ENCODE peak calls at places on chromosomes 7 and 10, in nine cellular contexts. One of them, this sample, is unnamed.

GRCh38 chr7:50981743-50982142 is 199.0 kb upstream of the GRB10 start:
- DNase-seq in B cell: no peak
- DNase-seq in EH: no peak
- DNase-seq in activated T-helper 1 cell treated with anti-CD3 and anti-CD28 coated beads, Interleukin-12 subunit alpha, Interleukin-12 subunit beta, Interleukin-2, Interleukin-4 antibody, amounts not matched to agents 30 ng/mL and 10 ng/mL and 1 ng/mL, durations not matched to agents 14 hours and 24 hours and 36 hours: no peak
- DNase-seq in M059J: no peak
- DNase-seq in stimulated activated naive B cell treated with anti-CD40 and anti-IgM and Interleukin-4, amounts not matched to agents 10 μg/mL and 1 μg/mL and 100 μg/mL, for 72 hours: no peak
- DNase-seq in kidney: no peak
- DNase-seq in naive thymus-derived CD8-positive, alpha-beta T cell: no peak
- DNase-seq in AG04449: no peak
- DNase-seq in this sample: no peak

GRCh38 chr10:92559051-92559450 is 14.8 kb downstream of the IDE start:
- DNase-seq in activated T-helper 1 cell treated with anti-CD3 and anti-CD28 coated beads, Interleukin-12 subunit alpha, Interleukin-12 subunit beta, Interleukin-2, Interleukin-4 antibody, amounts not matched to agents 30 ng/mL and 10 ng/mL and 1 ng/mL, durations not matched to agents 14 hours and 24 hours and 36 hours: no peak
- DNase-seq in B cell: no peak
- DNase-seq in naive thymus-derived CD8-positive, alpha-beta T cell: no peak
- DNase-seq in stimulated activated naive B cell treated with anti-CD40 and anti-IgM and Interleukin-4, amounts not matched to agents 10 μg/mL and 1 μg/mL and 100 μg/mL, for 72 hours: no peak
- DNase-seq in M059J: no peak
- DNase-seq in EH: no peak
- DNase-seq in kidney: no peak
- DNase-seq in AG04449: no peak
- DNase-seq in this sample: no peak

GRCh38 chr7:157432541-157432956 is 95.7 kb downstream of the DNAJB6 start:
- DNase-seq in B cell: no peak
- DNase-seq in stimulated activated naive B cell treated with anti-CD40 and anti-IgM and Interleukin-4, amounts not matched to agents 10 μg/mL and 1 μg/mL and 100 μg/mL, for 72 hours: no peak
- DNase-seq in EH: peak
- DNase-seq in M059J: peak
- DNase-seq in kidney: peak
- DNase-seq in activated T-helper 1 cell treated with anti-CD3 and anti-CD28 coated beads, Interleukin-12 subunit alpha, Interleukin-12 subunit beta, Interleukin-2, Interleukin-4 antibody, amounts not matched to agents 30 ng/mL and 10 ng/mL and 1 ng/mL, durations not matched to agents 14 hours and 24 hours and 36 hours: no peak
- DNase-seq in AG04449: no peak
- DNase-seq in naive thymus-derived CD8-positive, alpha-beta T cell: no peak
- DNase-seq in this sample: no peak

GRCh38 chr7:150435390-150436073 is 14.9 kb upstream of the GIMAP8 start:
- DNase-seq in EH: no peak
- DNase-seq in M059J: no peak
- DNase-seq in stimulated activated naive B cell treated with anti-CD40 and anti-IgM and Interleukin-4, amounts not matched to agents 10 μg/mL and 1 μg/mL and 100 μg/mL, for 72 hours: peak
- DNase-seq in naive thymus-derived CD8-positive, alpha-beta T cell: no peak
- DNase-seq in kidney: no peak
- DNase-seq in AG04449: no peak
- DNase-seq in B cell: peak
- DNase-seq in activated T-helper 1 cell treated with anti-CD3 and anti-CD28 coated beads, Interleukin-12 subunit alpha, Interleukin-12 subunit beta, Interleukin-2, Interleukin-4 antibody, amounts not matched to agents 30 ng/mL and 10 ng/mL and 1 ng/mL, durations not matched to agents 14 hours and 24 hours and 36 hours: no peak
- DNase-seq in this sample: peak

GRCh38 chr10:62046522-62047239 is 145.2 kb downstream of the ARID5B start:
- DNase-seq in naive thymus-derived CD8-positive, alpha-beta T cell: no peak
- DNase-seq in activated T-helper 1 cell treated with anti-CD3 and anti-CD28 coated beads, Interleukin-12 subunit alpha, Interleukin-12 subunit beta, Interleukin-2, Interleukin-4 antibody, amounts not matched to agents 30 ng/mL and 10 ng/mL and 1 ng/mL, durations not matched to agents 14 hours and 24 hours and 36 hours: no peak
- DNase-seq in M059J: peak
- DNase-seq in AG04449: no peak
- DNase-seq in EH: peak
- DNase-seq in stimulated activated naive B cell treated with anti-CD40 and anti-IgM and Interleukin-4, amounts not matched to agents 10 μg/mL and 1 μg/mL and 100 μg/mL, for 72 hours: peak
- DNase-seq in kidney: no peak
- DNase-seq in B cell: no peak
- DNase-seq in this sample: peak

GRCh38 chr7:108137993-108138392 is 7.8 kb upstream of the LAMB4 start:
- DNase-seq in M059J: no peak
- DNase-seq in kidney: no peak
- DNase-seq in stimulated activated naive B cell treated with anti-CD40 and anti-IgM and Interleukin-4, amounts not matched to agents 10 μg/mL and 1 μg/mL and 100 μg/mL, for 72 hours: no peak
- DNase-seq in AG04449: no peak
- DNase-seq in naive thymus-derived CD8-positive, alpha-beta T cell: no peak
- DNase-seq in activated T-helper 1 cell treated with anti-CD3 and anti-CD28 coated beads, Interleukin-12 subunit alpha, Interleukin-12 subunit beta, Interleukin-2, Interleukin-4 antibody, amounts not matched to agents 30 ng/mL and 10 ng/mL and 1 ng/mL, durations not matched to agents 14 hours and 24 hours and 36 hours: no peak
- DNase-seq in B cell: no peak
- DNase-seq in EH: no peak
- DNase-seq in this sample: no peak

GRCh38 chr10:45005284-45005683 is 4.6 kb downstream of the ZNF22 start:
- DNase-seq in B cell: no peak
- DNase-seq in kidney: no peak
- DNase-seq in activated T-helper 1 cell treated with anti-CD3 and anti-CD28 coated beads, Interleukin-12 subunit alpha, Interleukin-12 subunit beta, Interleukin-2, Interleukin-4 antibody, amounts not matched to agents 30 ng/mL and 10 ng/mL and 1 ng/mL, durations not matched to agents 14 hours and 24 hours and 36 hours: no peak
- DNase-seq in AG04449: no peak
- DNase-seq in M059J: no peak
- DNase-seq in naive thymus-derived CD8-positive, alpha-beta T cell: no peak
- DNase-seq in EH: no peak
- DNase-seq in stimulated activated naive B cell treated with anti-CD40 and anti-IgM and Interleukin-4, amounts not matched to agents 10 μg/mL and 1 μg/mL and 100 μg/mL, for 72 hours: no peak
- DNase-seq in this sample: no peak

GRCh38 chr7:148437043-148437442 is 153.5 kb upstream of the C7orf33 start:
- DNase-seq in stimulated activated naive B cell treated with anti-CD40 and anti-IgM and Interleukin-4, amounts not matched to agents 10 μg/mL and 1 μg/mL and 100 μg/mL, for 72 hours: no peak
- DNase-seq in activated T-helper 1 cell treated with anti-CD3 and anti-CD28 coated beads, Interleukin-12 subunit alpha, Interleukin-12 subunit beta, Interleukin-2, Interleukin-4 antibody, amounts not matched to agents 30 ng/mL and 10 ng/mL and 1 ng/mL, durations not matched to agents 14 hours and 24 hours and 36 hours: no peak
- DNase-seq in naive thymus-derived CD8-positive, alpha-beta T cell: no peak
- DNase-seq in M059J: no peak
- DNase-seq in kidney: no peak
- DNase-seq in AG04449: no peak
- DNase-seq in B cell: no peak
- DNase-seq in EH: no peak
- DNase-seq in this sample: no peak

GRCh38 chr10:61128196-61128595 is 184.2 kb upstream of the RHOBTB1 start:
- DNase-seq in M059J: no peak
- DNase-seq in activated T-helper 1 cell treated with anti-CD3 and anti-CD28 coated beads, Interleukin-12 subunit alpha, Interleukin-12 subunit beta, Interleukin-2, Interleukin-4 antibody, amounts not matched to agents 30 ng/mL and 10 ng/mL and 1 ng/mL, durations not matched to agents 14 hours and 24 hours and 36 hours: no peak
- DNase-seq in EH: no peak
- DNase-seq in kidney: no peak
- DNase-seq in stimulated activated naive B cell treated with anti-CD40 and anti-IgM and Interleukin-4, amounts not matched to agents 10 μg/mL and 1 μg/mL and 100 μg/mL, for 72 hours: no peak
- DNase-seq in AG04449: no peak
- DNase-seq in naive thymus-derived CD8-positive, alpha-beta T cell: no peak
- DNase-seq in B cell: no peak
- DNase-seq in this sample: no peak

GRCh38 chr7:129969881-129970446 is 17.2 kb upstream of the UBE2H start:
- DNase-seq in AG04449: no peak
- DNase-seq in stimulated activated naive B cell treated with anti-CD40 and anti-IgM and Interleukin-4, amounts not matched to agents 10 μg/mL and 1 μg/mL and 100 μg/mL, for 72 hours: no peak
- DNase-seq in B cell: no peak
- DNase-seq in EH: peak
- DNase-seq in kidney: peak
- DNase-seq in M059J: peak
- DNase-seq in naive thymus-derived CD8-positive, alpha-beta T cell: no peak
- DNase-seq in activated T-helper 1 cell treated with anti-CD3 and anti-CD28 coated beads, Interleukin-12 subunit alpha, Interleukin-12 subunit beta, Interleukin-2, Interleukin-4 antibody, amounts not matched to agents 30 ng/mL and 10 ng/mL and 1 ng/mL, durations not matched to agents 14 hours and 24 hours and 36 hours: no peak
- DNase-seq in this sample: no peak

This sample was measured in GM06990.